ENCODE peak calls at places on chromosomes 2 and 18, in seven cellular contexts. Y is CD4-positive, alpha-beta T cell; S is stimulated activated CD8-positive, alpha-beta memory T cell treated with anti-CD3 and anti-CD28 coated beads, Interleukin-15, amount 100 ng/mL, for 24 hours; U is GOT3; V is LoVo; X is fibroblast of lung; R is CD8-positive, alpha-beta T cell. O is an unnamed sample.

GRCh38 chr2:31429759-31430438 is 15.4 kb upstream of the XDH start:
- DNase-seq in Y (peak; percentile 11), S (no peak), U (no peak), V (peak; percentile 72), X (peak; percentile 39), R (peak; percentile 10), O (peak; percentile 60)

GRCh38 chr2:238101891-238102841 is 2.0 kb downstream of the ESPNL start:
- DNase-seq in Y (no peak), S (no peak), U (no peak), V (no peak), X (no peak), R (no peak), O (no peak)

GRCh38 chr2:234249873-234250272 is 199.4 kb downstream of the SPP2 start:
- DNase-seq in Y (no peak), S (no peak), U (no peak), V (peak; percentile 85), X (peak; percentile 93), R (no peak), O (no peak)

GRCh38 chr2:180130403-180130802 is 123.3 kb upstream of the CWC22 start:
- DNase-seq in Y (no peak), S (no peak), U (no peak), V (no peak), X (peak; percentile 45), R (no peak), O (no peak)

GRCh38 chr2:122830157-122830556 is 1074.7 kb downstream of the TSN start:
- DNase-seq in Y (no peak), S (no peak), U (no peak), V (no peak), X (no peak), R (no peak), O (no peak)

GRCh38 chr2:167581961-167582574 is 665.3 kb downstream of the STK39 start:
- DNase-seq in Y (no peak), S (no peak), U (no peak), V (no peak), X (peak; percentile 67), R (no peak), O (no peak)

GRCh38 chr2:134774786-134775641 is 56.2 kb upstream of the TMEM163 start:
- DNase-seq in Y (no peak), S (no peak), U (no peak), V (no peak), X (no peak), R (no peak), O (no peak)

GRCh38 chr2:198518935-198519334 is 714.5 kb downstream of the PLCL1 start:
- DNase-seq in Y (no peak), S (no peak), U (no peak), V (no peak), X (no peak), R (no peak), O (no peak)

GRCh38 chr2:59034791-59035190 is 793.7 kb upstream of the FANCL start:
- DNase-seq in Y (no peak), S (no peak), U (no peak), V (no peak), X (peak; percentile 1), R (no peak), O (no peak)

GRCh38 chr2:239674101-239674980 is 273.5 kb upstream of the HDAC4 start:
- DNase-seq in Y (no peak), S (no peak), U (no peak), V (no peak), X (no peak), R (no peak), O (no peak)

GRCh38 chr2:196660264-196660663 is 20.7 kb downstream of the CCDC150 start:
- DNase-seq in Y (no peak), S (no peak), U (no peak), V (no peak), X (peak; percentile 40), R (no peak), O (no peak)

GRCh38 chr2:200003444-200003843 is 48.1 kb downstream of the MAIP1 start:
- DNase-seq in Y (no peak), S (no peak), U (no peak), V (no peak), X (peak; percentile 38), R (no peak), O (no peak)

GRCh38 chr2:239927424-239927981 is 97.6 kb downstream of the NDUFA10 start:
- DNase-seq in Y (peak; percentile 41), S (no peak), U (peak; percentile 20), V (peak; percentile 68), X (peak; percentile 92), R (peak; percentile 47), O (peak; percentile 90)

GRCh38 chr18:72316497-72316896 is 227.6 kb downstream of the CBLN2 start:
- DNase-seq in Y (no peak), S (no peak), U (no peak), V (no peak), X (no peak), R (no peak), O (no peak)

GRCh38 chr2:113692698-113693428 is 63.6 kb downstream of the SLC35F5 start:
- DNase-seq in Y (no peak), S (no peak), U (no peak), V (no peak), X (no peak), R (no peak), O (peak; percentile 13)

GRCh38 chr2:238286551-238286950 is 1.9 kb downstream of the PER2 start:
- DNase-seq in Y (no peak), S (no peak), U (peak; percentile 12), V (no peak), X (peak; percentile 89), R (no peak), O (no peak)

GRCh38 chr2:74399785-74400184 is 19.7 kb upstream of the DCTN1 start:
- DNase-seq in Y (no peak), S (no peak), U (no peak), V (peak; percentile 24), X (no peak), R (no peak), O (no peak)

GRCh38 chr2:20823917-20824316 is 1.0 kb upstream of the LDAH start:
- DNase-seq in Y (no peak), S (no peak), U (no peak), V (peak; percentile 26), X (no peak), R (no peak), O (no peak)

GRCh38 chr2:25323042-25323514 is 18.6 kb downstream of the DNMT3A start:
- DNase-seq in Y (peak; percentile 33), S (no peak), U (no peak), V (no peak), X (peak; percentile 49), R (peak; percentile 58), O (peak; percentile 79)

GRCh38 chr18:58640428-58640805 is 11.5 kb upstream of the ALPK2 start:
- DNase-seq in Y (no peak), S (no peak), U (no peak), V (no peak), X (peak; percentile 38), R (no peak), O (no peak)

O was measured in CD4-positive, alpha-beta memory T cell.